ENCODE peak calls at places on chromosomes 3 and 15, in eight cellular contexts. E is activated CD8-positive, alpha-beta T cell treated with anti-CD3 and anti-CD28 coated beads for 36 hours; R is AG04450; I is psoas muscle; U is NB4; O is endothelial cell; X is nephron progenitor cell; T is CD8-positive, alpha-beta T cell. H is an unnamed sample.

GRCh38 chr3:51891242-51892039 is 11.7 kb downstream of the IQCF1 start:
- DNase-seq in T (no peak), X (no peak), I (no peak), R (no peak), O (no peak), E (no peak), U (no peak), H (no peak)

GRCh38 chr15:65796610-65797012 is 4.5 kb upstream of the DENND4A start:
- DNase-seq in E (no peak), X (no peak), O (no peak), T (no peak), R (no peak), U (peak), I (no peak), H (no peak)

GRCh38 chr3:150128126-150128525 is 157.4 kb upstream of the PFN2 start:
- DNase-seq in I (no peak), X (no peak), R (no peak), U (no peak), O (no peak), E (no peak), T (no peak), H (no peak)

GRCh38 chr3:56879453-56880224 is 77.9 kb upstream of the ARHGEF3 start:
- DNase-seq in X (no peak), I (no peak), O (no peak), T (no peak), U (no peak), R (no peak), E (no peak), H (no peak)

GRCh38 chr3:25661694-25662455 is 2.8 kb downstream of the TOP2B start:
- DNase-seq in X (no peak), T (no peak), E (no peak), R (no peak), O (no peak), U (peak), I (no peak), H (no peak)

GRCh38 chr15:25579127-25579526 is 140.3 kb upstream of the UBE3A start:
- DNase-seq in T (no peak), O (no peak), R (no peak), I (no peak), X (no peak), E (no peak), U (no peak), H (no peak)

GRCh38 chr3:122982202-122983185 is 45.1 kb downstream of the SEMA5B start:
- DNase-seq in I (no peak), E (no peak), U (no peak), T (no peak), O (peak), X (no peak), R (no peak), H (no peak)

GRCh38 chr3:194051554-194052175 is 84.3 kb upstream of the HES1 start:
- DNase-seq in X (no peak), E (no peak), R (no peak), T (no peak), U (peak), I (no peak), O (no peak), H (no peak)

DNA sequence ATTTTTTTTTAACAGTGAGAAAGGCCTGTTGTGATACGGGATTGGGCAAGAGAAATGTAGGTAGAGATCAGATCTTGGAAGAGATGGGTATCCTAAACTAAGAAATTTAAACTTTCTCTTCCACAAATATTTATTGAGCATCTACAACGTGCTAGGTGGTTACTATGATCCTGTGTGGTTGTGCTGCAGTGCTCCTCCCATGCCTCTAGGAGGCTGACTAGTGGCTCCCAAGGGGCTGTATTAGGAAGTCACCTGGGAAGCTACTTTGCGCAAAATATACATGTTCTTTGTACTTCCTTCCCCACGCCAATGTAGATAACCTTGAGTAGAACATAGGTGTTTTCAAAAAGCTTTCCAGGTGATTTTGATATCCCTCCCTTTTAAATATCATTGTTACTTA is 27.2 kb downstream of the USP3 start:
- DNase-seq in X (no peak), I (no peak), E (no peak), T (no peak), R (no peak), O (no peak), U (peak), H (no peak)
- TF ChIP-seq CTCF in X (peak), I (no peak), E (peak), T (no peak), R (peak), O (peak), U (peak), H (peak)

GRCh38 chr3:152026033-152026556 is 152.7 kb downstream of the SUCNR1 start:
- DNase-seq in T (no peak), U (peak), O (no peak), X (no peak), I (no peak), R (peak), E (no peak), H (no peak)
- TF ChIP-seq CTCF in T (no peak), U (no peak), O (no peak), X (no peak), I (no peak), R (peak), E (no peak), H (peak)

DNA sequence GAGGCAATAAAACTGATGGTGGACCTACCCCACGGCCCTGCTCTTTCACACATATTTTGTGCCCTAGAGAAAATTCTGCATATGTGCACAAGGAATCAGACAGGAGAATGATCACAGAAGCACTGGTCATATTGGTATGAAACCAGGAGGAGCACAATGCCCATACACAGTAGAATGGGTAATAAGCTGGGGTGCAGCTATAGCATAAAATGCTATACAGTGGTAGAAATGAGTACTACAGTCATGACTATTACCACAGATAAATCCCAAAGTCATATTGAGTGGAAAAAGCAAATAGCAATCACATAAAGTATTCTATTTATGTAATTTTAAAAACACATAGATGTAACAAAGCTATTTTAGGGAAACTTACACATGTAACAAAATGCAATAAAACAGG is 175.9 kb upstream of the SLC24A5 start:
- DNase-seq in T (no peak), E (no peak), O (no peak), R (no peak), I (no peak), U (no peak), X (no peak), H (no peak)
- TF ChIP-seq CTCF in T (no peak), E (no peak), O (peak), R (no peak), I (no peak), U (no peak), X (no peak), H (no peak)

GRCh38 chr3:196604548-196604947 is 34.9 kb upstream of the NRROS start:
- DNase-seq in T (peak), E (peak), I (no peak), R (no peak), X (no peak), U (no peak), O (no peak), H (no peak)
- TF ChIP-seq CTCF in T (no peak), E (no peak), I (no peak), R (no peak), X (no peak), U (no peak), O (no peak), H (no peak)

DNA sequence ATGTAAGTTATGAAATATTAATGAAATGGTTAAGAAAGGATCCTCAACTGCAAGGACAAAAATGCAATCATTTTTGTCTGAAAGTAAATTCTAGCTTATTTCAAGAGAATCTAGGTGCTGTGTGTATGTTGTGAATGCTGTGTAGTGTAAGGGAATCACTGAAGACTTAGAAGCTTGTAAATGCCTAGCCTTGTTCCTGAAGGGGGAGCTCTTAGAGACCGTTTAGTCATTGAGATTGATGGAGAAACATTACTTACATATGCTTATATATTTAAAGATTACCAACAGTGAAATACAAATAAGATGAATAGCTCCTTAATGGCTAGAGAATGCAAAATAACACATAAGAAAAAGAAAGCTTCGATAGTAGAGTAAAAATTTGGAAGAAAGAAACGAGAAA is 67.9 kb downstream of the CNTN4 start:
- DNase-seq in X (no peak), E (no peak), I (no peak), O (no peak), U (peak), R (no peak), T (no peak), H (no peak)
- TF ChIP-seq CTCF in X (peak), E (no peak), I (no peak), O (no peak), U (peak), R (no peak), T (no peak), H (peak)

DNA sequence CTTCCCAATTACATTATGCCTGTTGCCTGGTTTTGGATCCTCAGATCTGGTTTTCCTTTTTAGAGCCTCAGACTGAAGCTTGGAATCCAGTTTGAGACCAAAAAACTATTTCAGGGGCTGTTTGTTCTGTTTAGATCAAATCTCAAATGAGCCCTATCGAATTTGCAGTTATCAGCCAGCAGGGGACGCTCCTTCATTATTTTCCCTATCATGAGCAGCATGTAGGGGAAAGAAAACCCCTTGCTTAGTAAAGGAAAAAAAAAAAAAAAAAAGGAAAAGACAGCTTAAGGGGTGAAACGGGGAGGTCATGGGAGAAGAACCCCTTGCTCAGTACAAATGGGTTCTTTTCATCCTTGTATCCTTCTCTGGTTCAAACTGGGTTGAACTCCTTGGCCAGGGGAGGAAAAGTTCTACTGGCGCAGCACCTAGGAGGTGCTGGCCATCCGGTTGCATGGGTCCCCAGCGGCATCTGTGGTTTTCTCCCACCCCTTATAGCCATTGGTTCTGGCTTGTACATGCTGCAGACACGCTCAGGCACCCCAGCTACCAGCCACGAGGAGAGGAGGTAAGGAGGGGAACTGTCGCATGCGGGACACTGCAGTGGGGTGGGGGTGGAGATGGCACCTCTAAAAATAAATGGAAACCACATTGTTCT is 1375.1 kb upstream of the ALCAM start:
- DNase-seq in R (no peak), O (peak), X (peak), T (no peak), I (no peak), E (no peak), U (peak), H (no peak)
- TF ChIP-seq CTCF in R (peak), O (peak), X (peak), T (no peak), I (no peak), E (no peak), U (peak), H (peak)

DNA sequence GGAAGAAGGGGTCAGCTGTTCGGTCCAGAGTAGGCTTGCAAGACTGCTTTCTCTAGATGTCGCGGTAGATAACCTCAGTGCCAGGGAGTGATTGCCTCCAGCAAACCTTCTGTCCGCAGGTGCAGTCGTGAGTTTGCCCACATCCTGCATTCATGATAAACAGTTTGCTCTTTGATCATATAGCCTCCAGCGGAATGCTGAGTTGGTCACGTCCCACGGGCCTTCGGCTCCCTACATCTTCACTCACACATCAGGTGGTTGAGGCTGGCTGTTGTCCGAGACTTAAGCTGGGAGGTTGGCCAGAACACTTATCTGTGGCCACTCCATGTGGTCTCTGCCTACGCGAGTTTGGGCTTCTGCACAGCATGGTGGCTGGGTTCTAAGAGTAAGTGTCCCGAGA is 62.1 kb upstream of the NR2C2 start:
- DNase-seq in R (no peak), X (no peak), O (no peak), U (no peak), I (no peak), E (peak), T (peak), H (no peak)
- TF ChIP-seq CTCF in R (no peak), X (no peak), O (no peak), U (no peak), I (no peak), E (no peak), T (no peak), H (no peak)

GRCh38 chr3:49668414-49668797 is 5.7 kb upstream of the APEH start:
- DNase-seq in U (peak), X (no peak), E (no peak), O (no peak), R (no peak), T (no peak), I (no peak), H (no peak)
- TF ChIP-seq CTCF in U (no peak), X (no peak), E (no peak), O (no peak), R (no peak), T (no peak), I (no peak), H (no peak)

DNA sequence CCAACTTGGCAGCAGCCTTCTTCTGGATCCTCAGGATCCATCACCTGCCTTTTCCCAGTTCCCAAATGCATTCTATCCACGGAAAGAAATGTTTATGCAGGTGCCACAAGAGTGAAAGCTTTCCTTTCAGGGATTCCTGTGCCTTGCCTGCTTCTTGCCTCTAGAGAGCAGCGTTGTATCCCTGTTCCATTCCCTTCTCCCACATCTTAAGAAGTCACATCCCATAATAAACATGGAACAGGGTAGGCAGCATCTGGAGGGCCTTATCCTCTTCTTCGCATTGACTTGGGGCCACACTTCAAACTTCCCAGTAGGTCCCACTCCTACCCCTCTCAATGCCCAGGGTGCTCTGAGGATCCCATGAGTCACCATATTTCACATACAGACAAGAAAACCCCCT is 72.7 kb upstream of the DCLK3 start:
- DNase-seq in E (no peak), X (no peak), R (no peak), O (no peak), I (no peak), U (no peak), T (no peak), H (no peak)
- TF ChIP-seq CTCF in E (no peak), X (no peak), R (peak), O (no peak), I (no peak), U (no peak), T (no peak), H (peak)